ENCODE peak calls at places on chromosomes 12 and 14, in five cellular contexts. One of them, this sample, is unnamed.

GRCh38 chr12:49892732-49893317 is 10.9 kb downstream of the FAIM2 start:
- DNase-seq in spleen: no peak
- DNase-seq in tibial nerve: no peak
- DNase-seq in esophagus squamous epithelium: no peak
- DNase-seq in uterus: no peak
- DNase-seq in this sample: no peak

GRCh38 chr14:95361373-95362179 is 41.9 kb upstream of the CLMN start:
- DNase-seq in uterus: peak; percentile 29
- DNase-seq in tibial nerve: no peak
- DNase-seq in spleen: peak; percentile 84
- DNase-seq in esophagus squamous epithelium: no peak
- DNase-seq in this sample: peak; percentile 46

GRCh38 chr14:51845811-51846210 is 14.6 kb upstream of the GNG2 start:
- DNase-seq in esophagus squamous epithelium: no peak
- DNase-seq in uterus: no peak
- DNase-seq in spleen: no peak
- DNase-seq in tibial nerve: no peak
- DNase-seq in this sample: no peak

GRCh38 chr14:92867246-92867925 is 55.6 kb upstream of the CHGA start:
- DNase-seq in esophagus squamous epithelium: no peak
- DNase-seq in spleen: no peak
- DNase-seq in tibial nerve: no peak
- DNase-seq in uterus: no peak
- DNase-seq in this sample: no peak

GRCh38 chr12:106841471-106842302 is 67.2 kb downstream of the RIC8B start:
- DNase-seq in spleen: no peak
- DNase-seq in esophagus squamous epithelium: no peak
- DNase-seq in tibial nerve: peak; percentile 64
- DNase-seq in uterus: peak; percentile 19
- DNase-seq in this sample: no peak

GRCh38 chr12:31041033-31041564 is 32.6 kb upstream of the DDX11 start:
- DNase-seq in spleen: no peak
- DNase-seq in tibial nerve: no peak
- DNase-seq in esophagus squamous epithelium: no peak
- DNase-seq in uterus: no peak
- DNase-seq in this sample: no peak

GRCh38 chr12:99119449-99119848 is 474.4 kb downstream of the APAF1 start:
- DNase-seq in uterus: no peak
- DNase-seq in tibial nerve: no peak
- DNase-seq in spleen: no peak
- DNase-seq in esophagus squamous epithelium: no peak
- DNase-seq in this sample: no peak

GRCh38 chr12:76266797-76267196 is 81.4 kb downstream of the BBS10 start:
- DNase-seq in esophagus squamous epithelium: no peak
- DNase-seq in spleen: no peak
- DNase-seq in uterus: no peak
- DNase-seq in tibial nerve: peak; percentile 74
- DNase-seq in this sample: peak; percentile 33

GRCh38 chr12:63942464-63943241 is 98.2 kb downstream of the SRGAP1 start:
- DNase-seq in spleen: no peak
- DNase-seq in esophagus squamous epithelium: no peak
- DNase-seq in tibial nerve: no peak
- DNase-seq in uterus: no peak
- DNase-seq in this sample: no peak

GRCh38 chr12:97404549-97404948 is 58.1 kb upstream of the RMST start:
- DNase-seq in spleen: no peak
- DNase-seq in tibial nerve: peak; percentile 7
- DNase-seq in esophagus squamous epithelium: no peak
- DNase-seq in uterus: no peak
- DNase-seq in this sample: peak; percentile 5

GRCh38 chr12:3329361-3329760 is 161.6 kb upstream of the PRMT8 start:
- DNase-seq in spleen: no peak
- DNase-seq in tibial nerve: no peak
- DNase-seq in esophagus squamous epithelium: no peak
- DNase-seq in uterus: no peak
- DNase-seq in this sample: no peak

GRCh38 chr14:67557118-67557517 is 24.0 kb downstream of the PLEKHH1 start:
- DNase-seq in uterus: no peak
- DNase-seq in esophagus squamous epithelium: no peak
- DNase-seq in tibial nerve: no peak
- DNase-seq in spleen: no peak
- DNase-seq in this sample: peak; percentile 51

DNA sequence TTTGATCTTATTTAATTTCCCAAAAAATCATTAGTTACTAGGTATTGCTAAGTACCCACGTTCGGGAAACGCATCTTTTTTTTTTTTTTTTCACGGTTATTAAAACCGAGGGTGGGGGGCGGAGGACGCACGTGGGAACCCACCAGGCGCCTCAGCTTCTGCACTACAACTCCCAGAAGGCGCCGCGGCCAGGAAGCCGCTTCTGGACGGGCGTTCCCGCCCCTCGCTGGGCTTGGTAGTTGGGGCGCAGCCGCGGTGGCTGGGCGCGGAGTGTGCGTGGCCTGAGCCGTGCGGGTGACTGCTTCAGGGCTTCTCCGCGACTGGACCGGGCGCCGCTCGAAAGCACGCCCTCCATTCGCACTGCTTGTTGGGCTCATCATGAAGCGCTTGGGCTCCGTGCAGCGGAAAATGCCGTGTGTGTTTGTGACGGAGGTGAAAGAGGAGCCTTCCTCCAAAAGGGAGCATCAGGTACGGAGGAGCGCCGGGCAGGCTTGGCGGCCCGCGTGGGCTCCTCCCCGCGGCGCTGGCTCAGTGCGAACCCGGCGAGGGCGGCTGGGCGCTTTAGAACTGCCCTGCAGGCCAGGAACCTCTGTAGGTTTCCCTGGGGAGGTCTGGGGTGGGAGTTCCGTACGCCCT is 6.2 kb upstream of the C12orf50 start:
- DNase-seq in spleen: peak; percentile 98
- DNase-seq in tibial nerve: peak; percentile 79
- DNase-seq in esophagus squamous epithelium: peak; percentile 50
- DNase-seq in uterus: peak; percentile 87
- DNase-seq in this sample: peak; percentile 82
- TF ChIP-seq POLR2A in spleen: no peak
- TF ChIP-seq POLR2A in tibial nerve: peak; percentile 83
- TF ChIP-seq POLR2A in esophagus squamous epithelium: peak; percentile 90
- TF ChIP-seq POLR2A in uterus: peak; percentile 83
- TF ChIP-seq POLR2A in this sample: peak; percentile 98

GRCh38 chr12:52698634-52699340 is 4.5 kb downstream of the KRT77 start:
- DNase-seq in uterus: no peak
- DNase-seq in spleen: no peak
- DNase-seq in tibial nerve: no peak
- DNase-seq in esophagus squamous epithelium: no peak
- DNase-seq in this sample: no peak
- TF ChIP-seq POLR2A in uterus: no peak
- TF ChIP-seq POLR2A in spleen: no peak
- TF ChIP-seq POLR2A in tibial nerve: no peak
- TF ChIP-seq POLR2A in esophagus squamous epithelium: no peak
- TF ChIP-seq POLR2A in this sample: no peak

GRCh38 chr12:57522019-57522886 is at the start of gene MBD6:
- DNase-seq in tibial nerve: peak; percentile 84
- DNase-seq in esophagus squamous epithelium: peak; percentile 76
- DNase-seq in uterus: peak; percentile 96
- DNase-seq in spleen: peak; percentile 98
- DNase-seq in this sample: peak; percentile 95
- TF ChIP-seq POLR2A in tibial nerve: peak; percentile 26
- TF ChIP-seq POLR2A in esophagus squamous epithelium: peak; percentile 55
- TF ChIP-seq POLR2A in uterus: peak; percentile 40
- TF ChIP-seq POLR2A in spleen: peak; percentile 34
- TF ChIP-seq POLR2A in this sample: peak; percentile 64

GRCh38 chr14:49970474-49971147 is 77.7 kb downstream of the ARF6 start:
- DNase-seq in uterus: no peak
- DNase-seq in esophagus squamous epithelium: no peak
- DNase-seq in spleen: no peak
- DNase-seq in tibial nerve: peak; percentile 52
- DNase-seq in this sample: no peak
- TF ChIP-seq POLR2A in uterus: no peak
- TF ChIP-seq POLR2A in esophagus squamous epithelium: no peak
- TF ChIP-seq POLR2A in spleen: no peak
- TF ChIP-seq POLR2A in tibial nerve: no peak
- TF ChIP-seq POLR2A in this sample: no peak

GRCh38 chr12:67268335-67268895 is 743 bp upstream of the CAND1 start:
- DNase-seq in uterus: peak; percentile 86
- DNase-seq in tibial nerve: peak; percentile 95
- DNase-seq in esophagus squamous epithelium: peak; percentile 74
- DNase-seq in spleen: peak; percentile 92
- DNase-seq in this sample: peak; percentile 74

GRCh38 chr12:67271976-67272375 is 2.8 kb downstream of the CAND1 start:
- DNase-seq in tibial nerve: no peak
- DNase-seq in esophagus squamous epithelium: no peak
- DNase-seq in spleen: no peak
- DNase-seq in uterus: no peak
- DNase-seq in this sample: no peak

GRCh38 chr12:67268896-67269631 is at the start of gene CAND1:
- DNase-seq in esophagus squamous epithelium: peak; percentile 82
- DNase-seq in spleen: peak; percentile 98
- DNase-seq in uterus: peak; percentile 99
- DNase-seq in tibial nerve: peak; percentile 97
- DNase-seq in this sample: peak; percentile 70

GRCh38 chr12:67270622-67271021 is 1.5 kb downstream of the CAND1 start:
- DNase-seq in spleen: no peak
- DNase-seq in esophagus squamous epithelium: no peak
- DNase-seq in tibial nerve: no peak
- DNase-seq in uterus: no peak
- DNase-seq in this sample: no peak

GRCh38 chr12:67269632-67270578 is 747 bp downstream of the CAND1 start:
- DNase-seq in tibial nerve: peak; percentile 22
- DNase-seq in esophagus squamous epithelium: no peak
- DNase-seq in uterus: peak; percentile 47
- DNase-seq in spleen: peak; percentile 93
- DNase-seq in this sample: peak; percentile 5
- TF ChIP-seq POLR2A in tibial nerve: no peak
- TF ChIP-seq POLR2A in esophagus squamous epithelium: peak; percentile 65
- TF ChIP-seq POLR2A in uterus: no peak
- TF ChIP-seq POLR2A in spleen: no peak
- TF ChIP-seq POLR2A in this sample: peak; percentile 6

GRCh38 chr12:32273712-32274111 is 125.6 kb upstream of the FGD4 start:
- DNase-seq in esophagus squamous epithelium: no peak
- DNase-seq in uterus: no peak
- DNase-seq in spleen: peak; percentile 90
- DNase-seq in tibial nerve: no peak
- DNase-seq in this sample: no peak
- TF ChIP-seq POLR2A in esophagus squamous epithelium: peak; percentile 43
- TF ChIP-seq POLR2A in uterus: no peak
- TF ChIP-seq POLR2A in spleen: no peak
- TF ChIP-seq POLR2A in tibial nerve: no peak
- TF ChIP-seq POLR2A in this sample: no peak

This sample was measured in H54.